ENCODE peak calls at places on chromosomes 5 and 9, in seven cellular contexts. S, Y, F, G, W, L and U are unnamed samples.

GRCh38 chr5:156971415-156971814 is 8.4 kb upstream of the TIMD4 start:
- DNase-seq in G (no peak), F (no peak), W (no peak), S (no peak), Y (no peak), L (no peak), U (no peak)

GRCh38 chr9:100028201-100028784 is 70.5 kb downstream of the ERP44 start:
- DNase-seq in F (peak; percentile 86), Y (peak; percentile 55), L (peak; percentile 77), G (peak; percentile 61), S (peak; percentile 81), W (peak; percentile 24), U (peak; percentile 10)

GRCh38 chr5:96124589-96124988 is 162.9 kb upstream of the ELL2 start:
- DNase-seq in S (no peak), W (no peak), L (peak; percentile 73), Y (no peak), F (no peak), G (no peak), U (no peak)

GRCh38 chr5:97471951-97472350 is 288.9 kb upstream of the RIOK2 start:
- DNase-seq in Y (no peak), F (no peak), S (no peak), W (no peak), L (no peak), G (no peak), U (no peak)

GRCh38 chr9:84953797-84954695 is 284.5 kb downstream of the NTRK2 start:
- DNase-seq in W (peak; percentile 78), Y (no peak), G (peak; percentile 17), F (peak; percentile 90), S (peak; percentile 95), L (peak; percentile 79), U (peak; percentile 70)

GRCh38 chr9:93493949-93494348 is 40.6 kb upstream of the FAM120AOS start:
- DNase-seq in W (no peak), L (no peak), S (no peak), G (no peak), F (no peak), Y (no peak), U (no peak)

GRCh38 chr5:2179861-2180260 is 297.1 kb upstream of the IRX4 start:
- DNase-seq in S (peak; percentile 62), Y (no peak), F (no peak), W (no peak), L (no peak), G (no peak), U (no peak)

GRCh38 chr5:943874-944620 is 51.4 kb downstream of the TRIP13 start:
- DNase-seq in G (no peak), W (no peak), L (no peak), S (peak; percentile 40), F (no peak), Y (no peak), U (no peak)

GRCh38 chr9:121770415-121771273 is 119.2 kb downstream of the DAB2IP start:
- DNase-seq in W (no peak), L (peak; percentile 27), F (peak; percentile 2), S (peak; percentile 52), G (no peak), Y (no peak), U (no peak)

GRCh38 chr5:109448838-109449237 is 39.1 kb upstream of the PJA2 start:
- DNase-seq in S (no peak), Y (no peak), F (no peak), L (peak; percentile 87), W (no peak), G (no peak), U (no peak)

GRCh38 chr9:35760651-35761050 is 6.6 kb upstream of the MSMP start:
- DNase-seq in S (no peak), F (no peak), Y (no peak), W (no peak), G (no peak), L (peak; percentile 29), U (no peak)

GRCh38 chr5:150486402-150487198 is 21.3 kb upstream of the NDST1 start:
- DNase-seq in F (peak; percentile 76), W (peak; percentile 48), G (peak; percentile 28), S (peak; percentile 85), L (peak; percentile 71), Y (peak; percentile 25), U (no peak)

GRCh38 chr5:11334404-11334803 is 569.8 kb downstream of the CTNND2 start:
- DNase-seq in G (no peak), F (no peak), Y (no peak), S (no peak), W (no peak), L (no peak), U (no peak)

GRCh38 chr9:93456504-93456903 is 3.1 kb upstream of the FAM120AOS start:
- DNase-seq in L (no peak), G (no peak), Y (no peak), S (no peak), W (no peak), F (no peak), U (no peak)

GRCh38 chr9:131642496-131643083 is 97.3 kb downstream of the PRRT1B start:
- DNase-seq in S (no peak), F (no peak), G (no peak), L (no peak), W (no peak), Y (no peak), U (no peak)

GRCh38 chr9:38091310-38092199 is 22.5 kb upstream of the SHB start:
- DNase-seq in Y (no peak), G (no peak), S (no peak), W (no peak), L (no peak), F (no peak), U (no peak)

GRCh38 chr9:137836831-137837241 is 40.7 kb upstream of the CACNA1B start:
- DNase-seq in W (no peak), F (peak; percentile 74), Y (no peak), S (no peak), L (no peak), G (no peak), U (no peak)

GRCh38 chr9:6978591-6978990 is 220.8 kb downstream of the KDM4C start:
- DNase-seq in F (no peak), W (no peak), G (no peak), Y (no peak), L (no peak), S (no peak), U (no peak)

GRCh38 chr9:90142580-90142979 is 500.0 kb downstream of the DIRAS2 start:
- DNase-seq in F (peak; percentile 53), W (no peak), S (no peak), G (peak; percentile 58), L (peak; percentile 63), Y (peak; percentile 50), U (no peak)

GRCh38 chr9:76463211-76463610 is 4.2 kb downstream of the GCNT1 start:
- DNase-seq in L (no peak), G (no peak), S (no peak), F (no peak), W (no peak), Y (no peak), U (no peak)

GRCh38 chr9:16884952-16885513 is 14.6 kb upstream of the BNC2 start:
- DNase-seq in Y (no peak), S (no peak), W (no peak), F (peak; percentile 56), G (no peak), L (no peak), U (no peak)

GRCh38 chr5:133292300-133292699 is 240.5 kb downstream of the HSPA4 start:
- DNase-seq in F (no peak), L (peak; percentile 94), Y (no peak), S (no peak), G (no peak), W (no peak), U (no peak)

GRCh38 chr5:123810253-123810652 is 298.3 kb downstream of the CSNK1G3 start:
- DNase-seq in G (no peak), F (no peak), W (no peak), S (no peak), Y (no peak), L (no peak), U (no peak)

GRCh38 chr9:130212543-130213297 is 40.5 kb downstream of the NCS1 start:
- DNase-seq in L (peak; percentile 86), W (no peak), F (peak; percentile 16), S (no peak), Y (no peak), G (no peak), U (peak; percentile 61)

GRCh38 chr9:77883133-77883532 is 148.5 kb downstream of the GNAQ start:
- DNase-seq in F (no peak), W (no peak), S (no peak), G (no peak), Y (no peak), L (no peak), U (no peak)

GRCh38 chr9:131582466-131583341 is 37.4 kb downstream of the PRRT1B start:
- DNase-seq in W (no peak), F (no peak), S (peak; percentile 72), Y (no peak), G (no peak), L (no peak), U (no peak)

GRCh38 chr9:131734781-131735180 is 5.1 kb downstream of the RAPGEF1 start:
- DNase-seq in F (no peak), Y (no peak), G (no peak), S (no peak), W (no peak), L (no peak), U (no peak)

GRCh38 chr9:130938184-130938651 is 829 bp downstream of the FIBCD1 start:
- DNase-seq in W (no peak), G (no peak), F (no peak), L (no peak), S (no peak), Y (no peak), U (no peak)

GRCh38 chr5:115811406-115811805 is 5.1 kb downstream of the CDO1 start:
- DNase-seq in G (no peak), Y (no peak), F (no peak), W (no peak), S (no peak), L (no peak), U (no peak)

GRCh38 chr9:92308893-92309292 is 15.4 kb upstream of the IARS1 start:
- DNase-seq in W (no peak), G (no peak), L (no peak), S (no peak), Y (no peak), F (no peak), U (no peak)

GRCh38 chr9:121369595-121370265 is at the start of gene STOM:
- DNase-seq in Y (peak; percentile 49), S (peak; percentile 96), F (peak; percentile 33), W (peak; percentile 76), G (peak; percentile 59), L (peak; percentile 69), U (no peak)

GRCh38 chr9:39588056-39588814 is 232.8 kb downstream of the SPATA31A1 start:
- DNase-seq in G (no peak), S (no peak), W (no peak), Y (no peak), L (no peak), F (no peak), U (no peak)

GRCh38 chr9:72509635-72510034 is 11.8 kb upstream of the TMC1 start:
- DNase-seq in L (peak; percentile 59), G (no peak), Y (no peak), W (no peak), F (no peak), S (no peak), U (no peak)

GRCh38 chr9:123655681-123656423 is 274.1 kb downstream of the DENND1A start:
- DNase-seq in G (no peak), Y (no peak), S (no peak), F (no peak), W (no peak), L (no peak), U (no peak)